ENCODE peak calls at places on chromosomes 3 and 15, in eight cellular contexts. F is heart right ventricle; K is activated naive CD8-positive, alpha-beta T cell treated with anti-CD3 and anti-CD28 coated beads, Interleukin-2, amount 10 ng/mL, durations not matched to agents 7 days and 5 days; B is endothelial cell of umbilical vein; G is right atrium auricular region; U is hypothalamus; P is IMR-90; D is HS-27A. W is an unnamed sample.

GRCh38 chr3:139301654-139302053 is 42.2 kb upstream of the MRPS22 start:
- DNase-seq in B (no peak), U (no peak), D (no peak), F (no peak), G (no peak), P (no peak), K (no peak), W (no peak)

GRCh38 chr3:120498947-120499346 is 48.2 kb upstream of the FSTL1 start:
- DNase-seq in G (peak; percentile 62), F (no peak), U (no peak), B (peak; percentile 84), K (no peak), P (peak; percentile 99), D (peak; percentile 88), W (peak; percentile 35)

GRCh38 chr3:19070325-19070724 is 78.0 kb upstream of the KCNH8 start:
- DNase-seq in F (no peak), P (no peak), U (no peak), G (no peak), D (no peak), B (no peak), K (no peak), W (no peak)

GRCh38 chr15:29131336-29132109 is 138.1 kb downstream of the NSMCE3 start:
- DNase-seq in P (no peak), D (no peak), B (no peak), K (no peak), U (no peak), F (no peak), G (no peak), W (no peak)

GRCh38 chr3:40714771-40715170 is 190.0 kb downstream of the ZNF621 start:
- DNase-seq in F (no peak), D (no peak), K (no peak), B (no peak), U (no peak), P (no peak), G (no peak), W (no peak)

GRCh38 chr3:126431103-126431534 is 36.4 kb downstream of the CFAP100 start:
- DNase-seq in F (no peak), D (no peak), B (no peak), P (no peak), K (no peak), U (no peak), G (peak; percentile 16), W (no peak)

GRCh38 chr3:33437556-33438283 is 2.5 kb downstream of the UBP1 start:
- DNase-seq in U (no peak), K (no peak), D (no peak), P (peak; percentile 77), F (peak; percentile 24), G (no peak), B (peak; percentile 70), W (no peak)

GRCh38 chr3:22960326-22960984 is 242.7 kb upstream of the UBE2E2 start:
- DNase-seq in F (peak; percentile 37), P (peak; percentile 26), D (peak; percentile 17), G (no peak), U (no peak), K (no peak), B (peak; percentile 47), W (peak; percentile 49)

GRCh38 chr3:129974451-129975331 is at the start of gene TRH:
- DNase-seq in K (peak; percentile 36), G (no peak), B (no peak), P (no peak), F (no peak), D (no peak), U (no peak), W (no peak)

GRCh38 chr3:197749315-197749600 is 425 bp upstream of the FYTTD1 start:
- DNase-seq in B (no peak), G (peak; percentile 60), D (no peak), P (peak; percentile 76), F (no peak), U (no peak), K (no peak), W (peak; percentile 61)

GRCh38 chr3:150495149-150495548 is 51.1 kb downstream of the SERP1 start:
- DNase-seq in B (no peak), G (no peak), F (no peak), D (no peak), K (no peak), U (no peak), P (peak; percentile 11), W (no peak)

GRCh38 chr15:49693491-49693890 is 72.6 kb downstream of the DTWD1 start:
- DNase-seq in F (no peak), P (peak; percentile 33), G (no peak), K (no peak), D (no peak), U (no peak), B (no peak), W (no peak)

GRCh38 chr3:197692641-197693040 is 44.1 kb downstream of the RUBCN start:
- DNase-seq in G (no peak), U (no peak), K (no peak), D (no peak), F (no peak), P (peak; percentile 44), B (peak; percentile 26), W (peak; percentile 77)

GRCh38 chr3:103169289-103169688 is 734.5 kb downstream of the ZPLD1 start:
- DNase-seq in U (no peak), P (no peak), G (no peak), K (no peak), D (no peak), B (no peak), F (no peak), W (no peak)

GRCh38 chr3:70829101-70829500 is 516.7 kb upstream of the MDFIC2 start:
- DNase-seq in B (peak; percentile 89), D (peak; percentile 53), F (peak; percentile 29), K (no peak), U (no peak), G (no peak), P (peak; percentile 88), W (peak; percentile 47)

GRCh38 chr3:133851266-133851906 is 44.3 kb downstream of the RAB6B start:
- DNase-seq in U (no peak), G (no peak), B (no peak), F (no peak), D (no peak), K (no peak), P (no peak), W (no peak)

GRCh38 chr3:104564045-104564643 is 802.6 kb upstream of the ALCAM start:
- DNase-seq in B (peak; percentile 47), P (peak; percentile 52), D (peak; percentile 31), K (peak; percentile 27), F (peak; percentile 12), U (no peak), G (no peak), W (peak; percentile 55)

GRCh38 chr3:41846850-41847249 is 115.1 kb downstream of the ULK4 start:
- DNase-seq in U (no peak), B (no peak), F (no peak), K (no peak), D (no peak), P (no peak), G (no peak), W (no peak)

GRCh38 chr15:65846120-65846519 is 23.2 kb upstream of the RAB11A start:
- DNase-seq in B (no peak), U (no peak), D (no peak), P (no peak), K (no peak), G (no peak), F (no peak), W (no peak)

GRCh38 chr3:25582242-25582641 is 82.5 kb downstream of the TOP2B start:
- DNase-seq in P (peak; percentile 96), B (peak; percentile 63), D (peak; percentile 94), U (no peak), K (no peak), F (no peak), G (no peak), W (no peak)

GRCh38 chr3:188956839-188957489 is 214.8 kb upstream of the TPRG1 start:
- DNase-seq in G (no peak), U (no peak), D (no peak), F (peak; percentile 50), K (no peak), B (peak; percentile 61), P (peak; percentile 78), W (peak; percentile 67)

GRCh38 chr3:47016934-47017435 is 37.5 kb downstream of the NBEAL2 start:
- DNase-seq in P (peak; percentile 90), G (no peak), B (peak; percentile 18), U (no peak), K (peak; percentile 42), D (peak; percentile 42), F (no peak), W (peak; percentile 48)

GRCh38 chr15:77031376-77032050 is 36.6 kb downstream of the PSTPIP1 start:
- DNase-seq in B (no peak), U (no peak), G (no peak), P (peak; percentile 44), D (no peak), K (peak; percentile 67), F (no peak), W (no peak)

GRCh38 chr15:98889930-98890695 is 117.5 kb downstream of the PGPEP1L start:
- DNase-seq in U (no peak), D (peak; percentile 81), B (peak; percentile 60), G (no peak), K (no peak), F (no peak), P (peak; percentile 95), W (no peak)

GRCh38 chr15:78046796-78047341 is 30.6 kb downstream of the TBC1D2B start:
- DNase-seq in F (no peak), D (no peak), G (no peak), B (no peak), K (no peak), P (no peak), U (no peak), W (no peak)

W was measured in dermis microvascular lymphatic vessel endothelial cell.